ENCODE peak calls at places on chromosomes 11 and 22, in four cellular contexts. C, P, S and A are unnamed samples.

GRCh38 chr11:129143335-129143734 is 48.8 kb downstream of the ARHGAP32 start:
- DNase-seq in C (peak; percentile 97), P (no peak), S (peak; percentile 100), A (no peak)

GRCh38 chr11:61332266-61332822 is 561 bp downstream of the DDB1 start:
- DNase-seq in C (no peak), P (peak; percentile 61), S (no peak), A (no peak)

GRCh38 chr11:96391698-96392307 is 2.0 kb downstream of the JRKL start:
- DNase-seq in C (no peak), P (no peak), S (no peak), A (no peak)

GRCh38 chr22:50673231-50674126 is 856 bp downstream of the SHANK3 start:
- DNase-seq in C (no peak), P (peak; percentile 69), S (no peak), A (peak; percentile 32)

GRCh38 chr11:7004482-7004881 is 15.7 kb downstream of the ZNF214 start:
- DNase-seq in C (no peak), P (no peak), S (peak; percentile 30), A (no peak)

GRCh38 chr22:20395897-20396287 is 1.9 kb downstream of the ZNF74 start:
- DNase-seq in C (no peak), P (no peak), S (no peak), A (no peak)

GRCh38 chr11:92383430-92383829 is 158.8 kb downstream of the FAT3 start:
- DNase-seq in C (no peak), P (no peak), S (no peak), A (no peak)

GRCh38 chr22:36569999-36570398 is 41.0 kb upstream of the EIF3D start:
- DNase-seq in C (peak; percentile 33), P (peak; percentile 86), S (no peak), A (no peak)

GRCh38 chr22:19571995-19572394 is 47.8 kb upstream of the CLDN5 start:
- DNase-seq in C (no peak), P (no peak), S (no peak), A (no peak)

GRCh38 chr11:27300974-27301373 is 62.0 kb downstream of the CCDC34 start:
- DNase-seq in C (no peak), P (no peak), S (no peak), A (no peak)

GRCh38 chr22:30856699-30857098 is 111.9 kb downstream of the MORC2 start:
- DNase-seq in C (no peak), P (no peak), S (no peak), A (no peak)

GRCh38 chr11:7575841-7576451 is 62.1 kb downstream of the PPFIBP2 start:
- DNase-seq in C (no peak), P (no peak), S (no peak), A (no peak)

GRCh38 chr11:126039485-126040271 is 23.0 kb downstream of the CDON start:
- DNase-seq in C (no peak), P (peak; percentile 15), S (no peak), A (peak; percentile 2)

GRCh38 chr11:74754507-74755255 is 6.0 kb downstream of the RNF169 start:
- DNase-seq in C (no peak), P (no peak), S (peak; percentile 95), A (no peak)

GRCh38 chr22:35192121-35192918 is 65.0 kb upstream of the HMGXB4 start:
- DNase-seq in C (no peak), P (no peak), S (no peak), A (no peak)

GRCh38 chr22:45997077-45997774 is 20.3 kb upstream of the WNT7B start:
- DNase-seq in C (no peak), P (peak; percentile 37), S (no peak), A (no peak)

GRCh38 chr22:24379536-24379935 is 47.9 kb upstream of the ADORA2A start:
- DNase-seq in C (no peak), P (no peak), S (no peak), A (no peak)

GRCh38 chr22:23283591-23284503 is 103.5 kb downstream of the BCR start:
- DNase-seq in C (no peak), P (no peak), S (no peak), A (no peak)

GRCh38 chr22:29476116-29476515 is 3.9 kb upstream of the NEFH start:
- DNase-seq in C (no peak), P (peak; percentile 28), S (no peak), A (no peak)

GRCh38 chr22:20413217-20414058 is 19.5 kb downstream of the ZNF74 start:
- DNase-seq in C (no peak), P (no peak), S (no peak), A (no peak)

GRCh38 chr11:130603585-130603906 is 155.1 kb downstream of the ADAMTS15 start:
- DNase-seq in C (no peak), P (no peak), S (no peak), A (no peak)

GRCh38 chr11:102955624-102956023 is at the start of gene MMP13:
- DNase-seq in C (no peak), P (no peak), S (no peak), A (no peak)

GRCh38 chr11:13030857-13031256 is 21.7 kb downstream of the RASSF10 start:
- DNase-seq in C (no peak), P (no peak), S (no peak), A (no peak)

GRCh38 chr11:117064275-117064674 is 34.0 kb downstream of the SIK3 start:
- DNase-seq in C (no peak), P (no peak), S (no peak), A (no peak)

GRCh38 chr11:92224394-92225205 is at the start of gene FAT3:
- DNase-seq in C (no peak), P (peak; percentile 81), S (no peak), A (no peak)

GRCh38 chr22:26740253-26740652 is 82.9 kb downstream of the MIAT start:
- DNase-seq in C (no peak), P (peak; percentile 36), S (no peak), A (no peak)

GRCh38 chr22:20296598-20296997 is 23.3 kb downstream of the DGCR6L start:
- DNase-seq in C (no peak), P (no peak), S (no peak), A (no peak)

GRCh38 chr11:116229581-116229980 is 543.2 kb downstream of the BUD13 start:
- DNase-seq in C (no peak), P (no peak), S (no peak), A (no peak)

GRCh38 chr22:49735411-49736311 is 92.0 kb downstream of the BRD1 start:
- DNase-seq in C (no peak), P (no peak), S (no peak), A (no peak)

GRCh38 chr11:92376680-92377079 is 152.1 kb downstream of the FAT3 start:
- DNase-seq in C (no peak), P (no peak), S (no peak), A (no peak)

GRCh38 chr11:68855205-68855978 is 13.7 kb upstream of the CPT1A start:
- DNase-seq in C (no peak), P (peak; percentile 64), S (no peak), A (peak; percentile 44)

GRCh38 chr22:24731786-24732185 is 42.7 kb downstream of the PIWIL3 start:
- DNase-seq in C (no peak), P (no peak), S (no peak), A (no peak)

GRCh38 chr11:45211732-45212131 is 65.3 kb downstream of the PRDM11 start:
- DNase-seq in C (no peak), P (peak; percentile 13), S (no peak), A (no peak)

GRCh38 chr22:43957871-43958270 is 2.6 kb downstream of the SAMM50 start:
- DNase-seq in C (no peak), P (no peak), S (no peak), A (no peak)

GRCh38 chr11:95354304-95354703 is 123.3 kb upstream of the SESN3 start:
- DNase-seq in C (no peak), P (no peak), S (no peak), A (no peak)
- TF ChIP-seq POLR2AphosphoS5 in C (no peak), P (no peak), S (no peak), A (no peak)

GRCh38 chr11:83033972-83034672 is 37.6 kb downstream of the RAB30 start:
- DNase-seq in C (no peak), P (peak; percentile 31), S (no peak), A (no peak)

GRCh38 chr11:83035070-83035854 is 36.4 kb downstream of the RAB30 start:
- DNase-seq in C (no peak), P (no peak), S (no peak), A (no peak)

GRCh38 chr11:83034673-83035014 is 37.1 kb downstream of the RAB30 start:
- DNase-seq in C (no peak), P (no peak), S (no peak), A (no peak)

GRCh38 chr11:83036701-83037100 is 35.0 kb downstream of the RAB30 start:
- DNase-seq in C (no peak), P (no peak), S (no peak), A (no peak)

GRCh38 chr11:83033367-83033766 is 38.3 kb downstream of the RAB30 start:
- DNase-seq in C (no peak), P (no peak), S (no peak), A (no peak)
- TF ChIP-seq POLR2AphosphoS5 in C (no peak), P (no peak), S (no peak), A (no peak)

DNA sequence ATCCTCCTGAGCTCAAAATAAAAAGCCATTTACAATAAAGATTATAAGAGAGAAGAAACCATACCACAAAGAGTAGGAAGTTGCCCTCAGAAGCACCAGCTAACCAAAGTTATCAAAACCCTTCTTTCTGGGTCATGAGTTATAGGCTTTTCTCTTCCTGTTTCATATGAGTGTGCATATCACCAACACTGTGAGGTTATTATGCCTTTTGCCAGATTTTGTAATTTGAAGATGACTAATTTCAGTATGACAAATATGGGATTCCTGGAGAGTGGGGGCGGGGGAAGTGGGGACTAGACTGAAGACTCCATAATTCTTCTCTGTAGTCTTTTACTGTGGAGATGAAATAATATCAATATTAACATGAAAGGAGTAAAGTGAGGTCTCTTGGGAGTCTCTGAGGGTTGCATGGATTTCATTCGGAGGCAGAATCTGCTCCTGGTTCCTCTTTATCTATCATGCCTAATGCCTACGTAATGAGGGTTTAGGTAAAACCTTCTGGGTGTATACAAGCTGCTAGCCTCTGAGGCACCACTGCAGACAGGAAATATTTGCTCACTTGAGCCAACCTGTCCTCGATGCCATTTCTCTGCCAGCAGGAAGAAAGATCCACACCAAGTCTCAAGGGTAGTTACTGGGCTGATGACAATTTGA is 2.1 kb downstream of the LPXN start:
- DNase-seq in C (no peak), P (no peak), S (peak; percentile 22), A (no peak)
- TF ChIP-seq POLR2AphosphoS5 in C (no peak), P (no peak), S (no peak), A (peak; percentile 86)

GRCh38 chr11:65277878-65278277 is 16.1 kb downstream of the POLA2 start:
- DNase-seq in C (no peak), P (no peak), S (no peak), A (no peak)

GRCh38 chr11:65280646-65281045 is 18.9 kb downstream of the POLA2 start:
- DNase-seq in C (no peak), P (no peak), S (no peak), A (no peak)

GRCh38 chr11:65275906-65276305 is 14.1 kb downstream of the POLA2 start:
- DNase-seq in C (no peak), P (no peak), S (no peak), A (no peak)

GRCh38 chr11:65278351-65278750 is 16.6 kb downstream of the POLA2 start:
- DNase-seq in C (no peak), P (peak; percentile 28), S (no peak), A (no peak)

GRCh38 chr11:65279713-65280459 is 18.1 kb downstream of the POLA2 start:
- DNase-seq in C (peak; percentile 96), P (no peak), S (peak; percentile 30), A (no peak)
- TF ChIP-seq POLR2AphosphoS5 in C (peak; percentile 54), P (no peak), S (no peak), A (no peak)

GRCh38 chr11:62536301-62536957 is 10.2 kb downstream of the AHNAK start:
- DNase-seq in C (no peak), P (peak; percentile 53), S (no peak), A (no peak)
- TF ChIP-seq POLR2AphosphoS5 in C (no peak), P (no peak), S (no peak), A (no peak)